ENCODE peak calls at places on chromosomes 7 and 10, in five cellular contexts. U, B, M, O and P are unnamed samples.

GRCh38 chr10:100004805-100005510 is 4.8 kb downstream of the DNMBP start:
- DNase-seq in U (no peak), B (no peak), M (no peak), O (no peak), P (no peak)

GRCh38 chr10:1963341-1963740 is 226.0 kb upstream of the ADARB2 start:
- DNase-seq in U (no peak), B (no peak), M (no peak), O (no peak), P (no peak)

GRCh38 chr7:151051108-151051507 is 2.8 kb downstream of the ASIC3 start:
- DNase-seq in U (no peak), B (no peak), M (no peak), O (no peak), P (peak)

GRCh38 chr7:35991511-35992232 is 161.4 kb upstream of the EEPD1 start:
- DNase-seq in U (peak), B (no peak), M (no peak), O (no peak), P (no peak)

GRCh38 chr7:87600130-87601124 is at the start of gene ABCB1:
- DNase-seq in U (peak), B (peak), M (peak), O (no peak), P (peak)

GRCh38 chr10:5651086-5651764 is 15.2 kb downstream of the ASB13 start:
- DNase-seq in U (no peak), B (no peak), M (no peak), O (no peak), P (no peak)

GRCh38 chr7:158000160-158000559 is 587.5 kb downstream of the PTPRN2 start:
- DNase-seq in U (no peak), B (no peak), M (no peak), O (no peak), P (peak)

GRCh38 chr10:35346248-35346647 is 9.9 kb downstream of the CCNY start:
- DNase-seq in U (no peak), B (no peak), M (no peak), O (no peak), P (no peak)

GRCh38 chr10:88934900-88935672 is 17.5 kb downstream of the ACTA2 start:
- DNase-seq in U (peak), B (peak), M (peak), O (peak), P (peak)

GRCh38 chr10:51147644-51148399 is 73.5 kb downstream of the PRKG1 start:
- DNase-seq in U (no peak), B (no peak), M (no peak), O (no peak), P (no peak)

GRCh38 chr7:155998766-155999630 is 186.7 kb upstream of the SHH start:
- DNase-seq in U (no peak), B (no peak), M (no peak), O (no peak), P (no peak)

GRCh38 chr7:53446170-53446569 is 410.7 kb downstream of the POM121L12 start:
- DNase-seq in U (no peak), B (no peak), M (no peak), O (no peak), P (no peak)

GRCh38 chr10:29479081-29479917 is 155.5 kb downstream of the SVIL start:
- DNase-seq in U (no peak), B (no peak), M (no peak), O (no peak), P (no peak)

GRCh38 chr7:134086998-134087735 is 40.0 kb upstream of the LRGUK start:
- DNase-seq in U (no peak), B (no peak), M (no peak), O (no peak), P (no peak)

GRCh38 chr10:106919798-106920382 is 244.6 kb downstream of the SORCS1 start:
- DNase-seq in U (no peak), B (no peak), M (no peak), O (peak), P (no peak)

GRCh38 chr10:44517635-44518034 is 132.7 kb upstream of the CXCL12 start:
- DNase-seq in U (peak), B (no peak), M (peak), O (no peak), P (peak)

GRCh38 chr10:132133449-132134291 is 53.1 kb upstream of the DPYSL4 start:
- DNase-seq in U (no peak), B (no peak), M (no peak), O (no peak), P (no peak)

GRCh38 chr7:107463139-107464078 is 6.4 kb upstream of the GPR22 start:
- DNase-seq in U (peak), B (peak), M (peak), O (peak), P (peak)

GRCh38 chr10:63675171-63675570 is 154.0 kb downstream of the REEP3 start:
- DNase-seq in U (no peak), B (no peak), M (no peak), O (no peak), P (no peak)

GRCh38 chr10:4820804-4821401 is 5.1 kb upstream of the AKR1E2 start:
- DNase-seq in U (no peak), B (no peak), M (no peak), O (no peak), P (no peak)

GRCh38 chr7:137990251-137990901 is 11.5 kb downstream of the CREB3L2 start:
- DNase-seq in U (no peak), B (no peak), M (no peak), O (no peak), P (no peak)
- TF ChIP-seq SUZ12 in U (no peak), B (no peak), M (no peak), O (no peak), P (no peak)

DNA sequence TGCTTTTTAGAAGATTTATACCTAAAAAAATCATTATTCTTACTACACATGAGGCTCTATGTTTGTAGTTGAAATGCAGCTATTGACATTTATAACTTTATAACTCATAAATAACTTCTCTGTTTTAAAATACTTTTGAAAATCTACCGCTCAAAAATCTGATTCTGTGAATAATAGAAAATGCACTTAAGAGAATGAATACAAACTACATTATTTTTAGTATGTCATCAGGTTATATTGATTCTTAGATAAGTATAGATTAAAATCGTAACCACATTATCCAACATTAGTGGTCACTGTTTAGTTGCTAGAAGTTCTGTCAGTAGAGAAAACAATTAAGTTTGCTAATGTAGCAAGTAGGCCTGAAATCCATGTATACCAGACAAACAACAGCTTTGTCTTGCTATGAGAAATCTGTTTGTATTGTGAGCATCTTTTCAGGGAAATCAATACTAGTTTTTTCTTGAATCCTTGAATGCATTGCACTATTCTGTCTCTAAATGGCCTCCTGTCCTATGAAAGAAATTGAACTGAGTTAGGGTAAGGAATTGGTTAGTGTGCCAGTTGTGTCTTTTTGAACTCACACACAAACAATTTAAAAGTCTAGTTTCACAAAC is 116.5 kb upstream of the HDAC9 start:
- DNase-seq in U (no peak), B (no peak), M (no peak), O (no peak), P (no peak)
- TF ChIP-seq SUZ12 in U (no peak), B (no peak), M (no peak), O (no peak), P (no peak)

GRCh38 chr7:96591900-96592676 is 117.6 kb downstream of the SEM1 start:
- DNase-seq in U (no peak), B (peak), M (no peak), O (no peak), P (peak)
- TF ChIP-seq SUZ12 in U (no peak), B (no peak), M (no peak), O (no peak), P (no peak)

DNA sequence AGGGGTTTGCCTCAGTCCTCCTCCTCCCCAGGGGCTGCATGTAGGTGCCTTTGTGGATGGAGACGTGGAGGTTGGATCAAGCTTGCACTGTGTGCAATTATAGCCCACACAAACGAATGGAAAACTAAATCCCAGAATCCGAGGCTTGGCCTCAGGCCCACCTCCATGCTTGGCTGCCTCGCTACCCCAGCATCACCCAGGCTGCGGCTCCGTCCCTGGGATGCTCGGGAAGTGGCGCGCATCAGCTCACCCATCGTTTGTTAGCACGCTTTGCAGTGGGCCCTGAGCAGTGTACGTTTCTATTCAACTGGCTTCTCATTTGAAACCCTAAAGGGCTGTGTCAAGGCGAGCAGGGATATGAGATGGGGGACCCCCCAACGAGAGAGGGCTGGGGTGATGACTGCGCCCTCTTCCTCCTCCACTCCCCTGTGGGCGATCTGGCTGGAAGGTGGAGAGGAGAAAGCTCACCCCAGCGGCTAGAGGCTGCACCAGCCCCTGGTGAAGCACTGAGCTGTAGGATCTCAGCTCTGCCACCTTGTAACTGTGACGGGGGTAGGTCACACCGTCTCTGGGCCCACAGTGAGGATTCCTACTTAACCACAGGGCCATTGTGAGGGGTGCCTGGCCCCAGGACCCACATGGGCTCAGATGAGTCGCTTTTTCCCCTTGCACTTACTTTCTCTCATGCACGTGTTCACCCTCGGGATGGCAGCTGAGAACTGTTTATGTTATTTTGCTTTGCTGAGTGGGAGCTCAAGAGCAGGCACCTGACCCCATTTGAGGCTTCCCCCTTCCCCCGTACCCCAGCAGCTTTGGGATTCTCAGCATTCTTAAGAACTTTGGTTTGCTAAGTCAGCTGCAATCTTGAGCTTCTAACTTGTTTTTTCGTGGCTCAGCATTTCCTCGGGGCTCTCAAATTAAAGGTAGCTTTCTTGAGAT is 12.7 kb upstream of the BTBD16 start:
- DNase-seq in U (no peak), B (no peak), M (no peak), O (no peak), P (no peak)
- TF ChIP-seq SUZ12 in U (no peak), B (no peak), M (no peak), O (no peak), P (no peak)

GRCh38 chr10:53209941-53210611 is 437.5 kb upstream of the MBL2 start:
- DNase-seq in U (peak), B (peak), M (peak), O (no peak), P (peak)
- TF ChIP-seq SUZ12 in U (no peak), B (no peak), M (no peak), O (no peak), P (no peak)

GRCh38 chr10:21527634-21528451 is 2.4 kb upstream of the SKIDA1 start:
- DNase-seq in U (no peak), B (no peak), M (no peak), O (no peak), P (no peak)
- TF ChIP-seq SUZ12 in U (no peak), B (no peak), M (no peak), O (no peak), P (no peak)

DNA sequence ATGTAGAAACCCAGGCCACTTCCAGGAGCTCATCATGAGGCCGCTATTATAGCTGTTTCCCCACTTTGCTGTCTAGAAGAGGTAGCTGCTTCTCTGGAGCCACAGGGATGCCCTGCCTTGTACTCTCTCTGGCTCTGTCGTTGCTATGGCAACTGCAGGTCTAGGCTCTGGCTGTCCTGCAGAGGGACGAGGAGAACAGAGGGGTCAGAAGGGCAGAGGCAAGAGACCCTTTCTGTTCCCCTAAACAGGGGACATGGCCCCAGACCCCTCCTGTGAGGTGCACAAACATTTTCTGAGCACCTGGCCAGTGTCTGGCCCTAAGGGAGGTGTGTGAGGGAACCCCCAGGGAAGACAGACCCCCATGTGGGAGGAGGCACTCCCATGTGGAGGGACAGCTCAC is 31.4 kb downstream of the ITPRIP start:
- DNase-seq in U (no peak), B (no peak), M (no peak), O (no peak), P (no peak)
- TF ChIP-seq SUZ12 in U (no peak), B (no peak), M (no peak), O (no peak), P (no peak)

DNA sequence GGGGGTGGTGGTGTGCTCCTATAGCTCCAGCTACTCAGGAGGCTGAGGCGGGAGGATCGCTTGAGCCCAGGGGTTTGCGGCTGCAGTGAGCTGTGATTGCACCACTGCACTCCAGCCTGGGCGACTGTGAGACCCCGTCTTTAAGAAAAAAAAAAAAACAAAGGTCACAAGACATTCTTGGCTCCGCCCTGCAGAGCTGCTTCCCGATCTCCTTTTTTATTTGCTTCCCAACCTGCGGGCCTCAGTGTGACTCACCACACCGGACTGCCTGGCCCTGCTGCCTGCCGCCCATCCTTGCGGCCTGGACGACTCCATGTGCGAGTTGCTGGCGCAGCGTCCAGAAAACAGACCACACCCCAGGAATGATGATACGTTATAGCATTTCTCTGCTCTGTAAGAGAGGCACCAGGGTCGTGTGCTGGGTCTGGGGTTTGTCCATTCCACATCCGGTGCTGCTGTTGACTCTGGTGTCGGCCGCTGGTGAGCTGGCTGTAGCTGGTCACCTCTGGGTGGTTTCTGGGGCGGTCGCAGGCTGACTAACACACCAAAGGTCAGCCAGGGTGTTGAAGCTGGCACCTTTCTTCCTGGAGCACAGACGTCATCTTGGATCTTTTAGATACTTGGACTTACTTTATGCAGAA is 123.6 kb downstream of the TCF7L2 start:
- DNase-seq in U (peak), B (peak), M (peak), O (no peak), P (peak)
- TF ChIP-seq SUZ12 in U (no peak), B (no peak), M (no peak), O (no peak), P (no peak)